ENCODE peak calls at places on chromosomes 5 and 9, in six cellular contexts. One of them, this sample, is unnamed.

GRCh38 chr9:2726620-2727335 is 9.5 kb downstream of the KCNV2 start:
- DNase-seq in EL: peak
- DNase-seq in effector CD8-positive, alpha-beta T cell: no peak
- DNase-seq in HT-29: no peak
- DNase-seq in CD8-positive, alpha-beta memory T cell: no peak
- DNase-seq in coronary artery: no peak
- DNase-seq in this sample: peak

GRCh38 chr9:336039-336438 is 121.4 kb downstream of the DOCK8 start:
- DNase-seq in EL: peak
- DNase-seq in effector CD8-positive, alpha-beta T cell: no peak
- DNase-seq in HT-29: no peak
- DNase-seq in CD8-positive, alpha-beta memory T cell: no peak
- DNase-seq in coronary artery: no peak
- DNase-seq in this sample: no peak

GRCh38 chr9:136059851-136060670 is 35.0 kb downstream of the NACC2 start:
- DNase-seq in EL: peak
- DNase-seq in effector CD8-positive, alpha-beta T cell: no peak
- DNase-seq in HT-29: no peak
- DNase-seq in CD8-positive, alpha-beta memory T cell: no peak
- DNase-seq in coronary artery: peak
- DNase-seq in this sample: peak

GRCh38 chr9:106954974-106955850 is 92.2 kb downstream of the ZNF462 start:
- DNase-seq in EL: no peak
- DNase-seq in effector CD8-positive, alpha-beta T cell: no peak
- DNase-seq in HT-29: no peak
- DNase-seq in CD8-positive, alpha-beta memory T cell: no peak
- DNase-seq in coronary artery: no peak
- DNase-seq in this sample: no peak

GRCh38 chr5:11494340-11494739 is 409.9 kb downstream of the CTNND2 start:
- DNase-seq in EL: no peak
- DNase-seq in effector CD8-positive, alpha-beta T cell: no peak
- DNase-seq in HT-29: peak
- DNase-seq in CD8-positive, alpha-beta memory T cell: no peak
- DNase-seq in coronary artery: no peak
- DNase-seq in this sample: no peak

GRCh38 chr9:34577635-34578240 is 11.8 kb downstream of the CNTFR start:
- DNase-seq in EL: no peak
- DNase-seq in effector CD8-positive, alpha-beta T cell: no peak
- DNase-seq in HT-29: no peak
- DNase-seq in CD8-positive, alpha-beta memory T cell: no peak
- DNase-seq in coronary artery: no peak
- DNase-seq in this sample: no peak

GRCh38 chr5:63923914-63924313 is 38.3 kb downstream of the HTR1A start:
- DNase-seq in EL: peak
- DNase-seq in effector CD8-positive, alpha-beta T cell: no peak
- DNase-seq in HT-29: peak
- DNase-seq in CD8-positive, alpha-beta memory T cell: no peak
- DNase-seq in coronary artery: no peak
- DNase-seq in this sample: no peak

GRCh38 chr9:100581661-100582060 is 3.8 kb downstream of the CAVIN4 start:
- DNase-seq in EL: no peak
- DNase-seq in effector CD8-positive, alpha-beta T cell: no peak
- DNase-seq in HT-29: no peak
- DNase-seq in CD8-positive, alpha-beta memory T cell: no peak
- DNase-seq in coronary artery: no peak
- DNase-seq in this sample: no peak

GRCh38 chr9:137255448-137256114 is 454 bp downstream of the NELFB start:
- DNase-seq in EL: peak
- DNase-seq in effector CD8-positive, alpha-beta T cell: no peak
- DNase-seq in HT-29: no peak
- DNase-seq in CD8-positive, alpha-beta memory T cell: no peak
- DNase-seq in coronary artery: no peak
- DNase-seq in this sample: no peak

GRCh38 chr5:139461698-139462097 is 845 bp downstream of the ECSCR start:
- DNase-seq in EL: peak
- DNase-seq in effector CD8-positive, alpha-beta T cell: no peak
- DNase-seq in HT-29: no peak
- DNase-seq in CD8-positive, alpha-beta memory T cell: no peak
- DNase-seq in coronary artery: no peak
- DNase-seq in this sample: peak

GRCh38 chr9:37410969-37411785 is 11.3 kb upstream of the GRHPR start:
- DNase-seq in EL: peak
- DNase-seq in effector CD8-positive, alpha-beta T cell: no peak
- DNase-seq in HT-29: no peak
- DNase-seq in CD8-positive, alpha-beta memory T cell: no peak
- DNase-seq in coronary artery: no peak
- DNase-seq in this sample: peak

GRCh38 chr5:14090755-14091154 is 52.4 kb upstream of the TRIO start:
- DNase-seq in EL: no peak
- DNase-seq in effector CD8-positive, alpha-beta T cell: no peak
- DNase-seq in HT-29: no peak
- DNase-seq in CD8-positive, alpha-beta memory T cell: no peak
- DNase-seq in coronary artery: no peak
- DNase-seq in this sample: no peak